ENCODE peak calls at places on chromosome 17, in four cellular contexts. L is fibroblast of lung, R is H9, D is stomach. H is an unnamed sample.
A peak's percentile ranks its signal among the peaks of the same experiment; 100 is the strongest.

GRCh38 chr17:14352139-14352538 is 51.3 kb downstream of the HS3ST3B1 start:
- DNase-seq in D (no peak), R (no peak), L (peak; percentile 41), H (no peak)

GRCh38 chr17:17035490-17035889 is 6.8 kb upstream of the MPRIP start:
- DNase-seq in L (no peak), D (no peak), R (no peak), H (no peak)

GRCh38 chr17:18045691-18046090 is 6.5 kb downstream of the GID4 start:
- DNase-seq in R (no peak), L (no peak), D (no peak), H (no peak)

GRCh38 chr17:35218901-35219300 is 24.0 kb upstream of the SLFN5 start:
- DNase-seq in R (no peak), D (no peak), L (no peak), H (no peak)

GRCh38 chr17:17154981-17155380 is 51.2 kb downstream of the PLD6 start:
- DNase-seq in D (no peak), L (no peak), R (no peak), H (no peak)

GRCh38 chr17:32019228-32019627 is 12.0 kb downstream of the LRRC37B start:
- DNase-seq in D (no peak), R (no peak), L (no peak), H (no peak)

GRCh38 chr17:81722184-81723120 is 10.4 kb downstream of the SLC25A10 start:
- DNase-seq in L (peak; percentile 50), R (no peak), D (peak; percentile 94), H (no peak)

GRCh38 chr17:66275651-66276050 is 26.8 kb upstream of the PRKCA start:
- DNase-seq in D (peak; percentile 42), R (no peak), L (peak; percentile 79), H (no peak)

GRCh38 chr17:63696381-63696961 is 3.5 kb downstream of the LIMD2 start:
- DNase-seq in L (peak; percentile 38), D (peak; percentile 27), R (peak; percentile 91), H (no peak)

GRCh38 chr17:17044846-17045561 is 2.7 kb downstream of the MPRIP start:
- DNase-seq in R (peak; percentile 61), L (peak; percentile 75), D (peak; percentile 26), H (no peak)

GRCh38 chr17:17435323-17435722 is 41.5 kb upstream of the MED9 start:
- DNase-seq in D (no peak), L (peak; percentile 77), R (no peak), H (no peak)

GRCh38 chr17:42097691-42098661 is at the start of gene ZNF385C:
- DNase-seq in R (peak; percentile 74), L (no peak), D (peak; percentile 41), H (no peak)

GRCh38 chr17:42098747-42099399 is 600 bp upstream of the ZNF385C start:
- DNase-seq in R (no peak), L (no peak), D (no peak), H (no peak)

GRCh38 chr17:42104264-42104663 is 6.0 kb upstream of the ZNF385C start:
- DNase-seq in D (no peak), L (no peak), R (no peak), H (no peak)

GRCh38 chr17:42103221-42103954 is 5.1 kb upstream of the ZNF385C start:
- DNase-seq in L (no peak), R (no peak), D (no peak), H (no peak)

DNA sequence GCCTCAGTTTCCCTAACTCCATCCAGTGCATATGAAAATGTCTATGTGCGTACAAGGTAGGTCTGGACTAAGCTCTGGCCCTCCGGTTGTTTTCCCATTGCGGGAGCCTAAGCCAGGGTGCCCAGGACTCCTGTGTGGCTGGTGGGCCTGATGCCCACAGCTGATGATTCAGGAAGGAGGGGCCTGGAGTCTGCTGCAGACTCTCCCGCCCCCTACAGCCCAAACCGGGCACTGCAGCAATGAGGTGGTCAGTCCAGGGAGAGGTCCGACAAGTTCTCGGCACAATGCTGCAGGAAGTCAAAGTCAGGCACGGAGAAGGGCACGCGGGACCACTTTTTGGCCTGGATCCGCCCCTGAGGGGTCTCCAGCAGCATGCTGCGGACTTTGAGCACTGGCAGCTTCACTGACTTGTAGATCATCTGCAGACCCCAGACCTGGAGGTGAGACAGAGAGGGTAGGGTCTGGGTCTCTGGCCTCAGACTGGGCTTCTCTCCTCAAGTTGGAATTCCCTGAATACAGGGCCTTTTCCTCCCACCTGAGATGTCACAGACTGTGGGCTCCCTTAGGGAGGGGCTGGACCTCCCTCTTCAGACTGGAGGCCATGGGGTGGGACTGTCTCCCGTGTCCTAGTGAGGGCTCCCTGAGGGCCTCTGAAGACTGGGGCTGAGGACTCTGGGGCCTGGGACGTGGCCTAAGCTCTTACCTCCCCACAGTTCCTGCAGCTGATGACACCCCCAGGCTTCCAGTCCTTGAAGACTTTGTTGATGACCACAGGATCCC is 3.4 kb upstream of the ZNF385C start:
- DNase-seq in L (peak; percentile 60), D (peak; percentile 71), R (peak; percentile 96), H (peak; percentile 49)
- TF ChIP-seq CTCF in L (peak; percentile 82), D (peak; percentile 59), R (peak; percentile 99), H (peak; percentile 61)

DNA sequence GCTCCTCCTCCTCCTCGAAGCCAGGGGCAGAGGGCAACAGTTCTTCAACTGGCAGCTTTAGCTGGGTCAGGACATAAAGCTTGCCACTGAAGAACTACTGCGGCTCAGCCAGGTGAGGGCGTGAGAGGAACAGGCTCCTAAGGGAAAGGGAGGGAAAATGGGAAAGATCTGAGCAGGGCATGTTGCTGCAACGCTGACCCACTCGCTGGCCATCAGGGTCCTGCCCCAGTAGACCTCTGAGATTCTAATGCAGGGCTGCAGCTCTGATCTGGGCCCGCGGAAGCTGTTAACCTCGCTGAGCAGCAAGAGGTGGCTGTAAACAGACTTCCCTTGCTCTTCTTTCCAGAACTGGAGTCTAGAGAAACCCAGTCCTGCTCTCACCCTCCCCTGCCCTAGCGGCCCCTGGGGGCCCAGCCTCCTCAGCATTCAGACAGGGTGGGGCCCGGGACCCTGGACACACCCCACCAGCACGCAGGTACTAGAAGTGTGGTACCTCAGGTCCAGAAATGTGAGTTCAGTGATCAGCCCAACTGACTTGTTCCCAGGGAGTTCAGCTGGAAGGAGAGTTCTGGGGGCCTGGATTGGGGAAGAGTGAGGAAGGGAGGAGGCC is 3.8 kb upstream of the TLCD2 start:
- DNase-seq in L (peak; percentile 55), D (peak; percentile 54), R (peak; percentile 93), H (no peak)
- TF ChIP-seq CTCF in L (peak; percentile 47), D (no peak), R (peak; percentile 74), H (no peak)

GRCh38 chr17:30155389-30155788 is 38.8 kb downstream of the NSRP1 start:
- DNase-seq in L (no peak), R (no peak), D (no peak), H (no peak)

GRCh38 chr17:30158896-30159625 is 42.4 kb downstream of the NSRP1 start:
- DNase-seq in L (no peak), D (no peak), R (no peak), H (no peak)

GRCh38 chr17:30164531-30164930 is 47.9 kb downstream of the NSRP1 start:
- DNase-seq in R (no peak), D (no peak), L (no peak), H (no peak)

GRCh38 chr17:30161601-30162000 is 45.0 kb downstream of the NSRP1 start:
- DNase-seq in D (no peak), L (peak; percentile 6), R (no peak), H (no peak)

DNA sequence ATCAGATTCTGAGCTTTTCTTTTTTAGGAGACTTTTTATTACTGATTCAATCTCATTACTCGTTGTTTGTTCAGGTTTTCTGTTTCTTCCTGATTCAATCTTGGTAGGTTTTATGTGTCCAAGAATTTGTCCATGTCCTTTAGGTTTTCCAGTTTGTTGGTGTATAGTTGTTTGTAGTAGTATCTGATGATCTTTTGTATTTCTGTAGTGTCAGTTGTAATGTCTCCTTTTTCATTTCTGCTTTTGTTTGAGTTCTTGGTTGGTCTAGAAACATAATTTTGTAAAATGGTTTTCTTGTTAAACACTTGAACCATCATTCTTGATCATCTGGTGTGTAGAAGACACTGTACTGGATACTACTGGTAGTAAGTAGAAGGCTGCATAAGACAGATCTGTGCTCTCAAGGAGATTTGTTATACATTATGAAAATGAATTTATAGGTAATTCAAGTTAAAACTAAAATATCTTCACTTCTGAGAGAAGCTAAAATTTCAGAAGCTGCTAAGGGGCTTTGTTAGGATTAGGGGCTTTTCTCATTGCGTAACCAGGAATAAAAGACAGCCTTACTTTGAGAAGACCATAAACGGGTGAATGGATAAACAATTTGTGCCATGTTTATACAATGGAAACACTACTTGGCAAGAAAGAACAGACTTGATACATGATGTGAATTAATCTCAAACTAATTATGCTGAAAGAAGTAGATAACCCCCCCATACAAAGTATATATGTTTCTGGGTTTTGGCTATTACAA is 44.0 kb downstream of the NSRP1 start:
- DNase-seq in R (no peak), L (no peak), D (no peak), H (no peak)
- TF ChIP-seq CTCF in R (no peak), L (no peak), D (no peak), H (no peak)

DNA sequence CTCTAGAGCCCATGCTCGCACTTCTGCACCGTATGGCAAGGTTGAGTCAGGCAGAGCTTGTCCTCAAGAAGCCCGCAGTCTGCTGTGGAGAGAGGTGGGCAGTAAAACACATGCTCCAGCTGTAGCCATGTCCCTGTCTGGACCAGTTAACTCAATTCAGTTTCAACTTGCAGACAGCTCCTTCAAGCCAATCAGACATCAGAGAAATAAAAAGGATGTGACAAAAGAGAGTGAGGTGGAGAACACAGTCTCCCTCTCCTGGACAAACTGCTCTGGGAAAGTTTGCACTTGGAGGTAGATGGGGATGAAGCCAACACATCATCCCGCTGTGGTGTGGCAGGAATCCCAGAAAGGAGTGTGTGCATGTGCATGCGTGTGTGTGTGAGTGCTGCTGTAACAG is 358.5 kb upstream of the ASIC2 start:
- DNase-seq in L (no peak), D (no peak), R (peak; percentile 62), H (no peak)
- TF ChIP-seq CTCF in L (no peak), D (no peak), R (peak; percentile 63), H (no peak)

DNA sequence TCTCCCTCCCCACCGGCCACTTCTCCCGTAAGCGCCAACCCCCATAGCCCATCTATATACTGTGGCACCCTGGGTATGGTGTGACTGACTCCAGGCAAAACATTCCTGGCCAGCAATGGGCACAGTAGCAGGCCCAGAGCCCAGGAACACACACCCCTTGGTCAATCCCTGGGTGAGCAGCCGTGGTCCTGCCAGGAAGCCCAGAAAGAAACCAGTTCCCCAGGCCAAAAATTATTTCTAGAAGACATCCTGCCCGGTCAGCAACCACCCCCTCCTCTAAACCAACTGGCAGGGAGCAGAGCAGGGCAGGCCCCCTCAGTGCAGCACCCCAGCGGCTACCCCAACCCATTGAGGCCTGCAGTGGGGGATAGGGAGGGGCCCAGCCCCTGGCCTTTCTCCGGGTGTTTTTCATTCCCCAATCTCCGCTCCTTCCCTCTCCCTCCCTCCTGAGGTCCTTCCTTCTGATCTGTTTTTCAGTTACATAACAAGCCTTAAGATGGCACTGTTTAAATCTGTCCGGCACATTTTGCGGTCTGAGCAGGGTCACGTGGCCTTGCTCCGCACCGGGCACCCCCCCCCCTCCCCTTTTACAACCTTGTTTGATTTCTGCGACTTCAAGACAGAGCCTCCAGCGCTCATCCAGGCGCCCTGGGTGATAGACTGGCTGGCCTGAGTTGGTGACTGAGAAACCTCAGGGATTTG is 2.0 kb downstream of the NPTX1 start:
- DNase-seq in R (no peak), D (no peak), L (peak; percentile 44), H (no peak)
- TF ChIP-seq CTCF in R (no peak), D (no peak), L (peak; percentile 11), H (no peak)

GRCh38 chr17:38602862-38603785 is 2.6 kb downstream of the SRCIN1 start:
- DNase-seq in R (no peak), D (no peak), L (no peak), H (no peak)
- TF ChIP-seq CTCF in R (no peak), D (no peak), L (no peak), H (no peak)